ENCODE peak calls at places on chromosomes 13 and 19, in seven cellular contexts. One of them, this sample, is unnamed.

GRCh38 chr13:97109841-97110492 is 112.2 kb upstream of the MBNL2 start:
- DNase-seq in stomach: peak
- DNase-seq in brain microvascular endothelial cell: peak
- DNase-seq in cardiac muscle cell: peak
- DNase-seq in PC-3: peak
- DNase-seq in heart left ventricle: peak
- DNase-seq in pancreas: peak
- DNase-seq in this sample: peak

GRCh38 chr13:71829542-71829941 is 37.5 kb downstream of the DACH1 start:
- DNase-seq in stomach: no peak
- DNase-seq in brain microvascular endothelial cell: no peak
- DNase-seq in cardiac muscle cell: no peak
- DNase-seq in PC-3: no peak
- DNase-seq in heart left ventricle: no peak
- DNase-seq in pancreas: no peak
- DNase-seq in this sample: no peak

GRCh38 chr13:37138169-37138568 is 32.7 kb upstream of the CSNK1A1L start:
- DNase-seq in stomach: no peak
- DNase-seq in brain microvascular endothelial cell: peak
- DNase-seq in cardiac muscle cell: peak
- DNase-seq in PC-3: peak
- DNase-seq in heart left ventricle: no peak
- DNase-seq in pancreas: no peak
- DNase-seq in this sample: no peak

GRCh38 chr13:94332360-94333040 is 147.0 kb downstream of the DCT start:
- DNase-seq in stomach: no peak
- DNase-seq in brain microvascular endothelial cell: no peak
- DNase-seq in cardiac muscle cell: no peak
- DNase-seq in PC-3: no peak
- DNase-seq in heart left ventricle: no peak
- DNase-seq in pancreas: no peak
- DNase-seq in this sample: no peak

GRCh38 chr19:32200312-32201038 is 144.9 kb upstream of the ZNF507 start:
- DNase-seq in stomach: no peak
- DNase-seq in brain microvascular endothelial cell: no peak
- DNase-seq in cardiac muscle cell: no peak
- DNase-seq in PC-3: no peak
- DNase-seq in heart left ventricle: no peak
- DNase-seq in pancreas: no peak
- DNase-seq in this sample: no peak

GRCh38 chr13:48902421-48902820 is 73.3 kb upstream of the FNDC3A start:
- DNase-seq in stomach: no peak
- DNase-seq in brain microvascular endothelial cell: peak
- DNase-seq in cardiac muscle cell: peak
- DNase-seq in PC-3: peak
- DNase-seq in heart left ventricle: no peak
- DNase-seq in pancreas: no peak
- DNase-seq in this sample: no peak

GRCh38 chr13:24894277-24894971 is 130.5 kb downstream of the RNF17 start:
- DNase-seq in stomach: no peak
- DNase-seq in brain microvascular endothelial cell: no peak
- DNase-seq in cardiac muscle cell: no peak
- DNase-seq in PC-3: no peak
- DNase-seq in heart left ventricle: no peak
- DNase-seq in pancreas: no peak
- DNase-seq in this sample: no peak

GRCh38 chr13:98456423-98456845 is 120.5 kb downstream of the STK24 start:
- DNase-seq in stomach: no peak
- DNase-seq in brain microvascular endothelial cell: no peak
- DNase-seq in cardiac muscle cell: no peak
- DNase-seq in PC-3: no peak
- DNase-seq in heart left ventricle: no peak
- DNase-seq in pancreas: no peak
- DNase-seq in this sample: no peak

GRCh38 chr13:99225078-99225477 is 24.4 kb downstream of the UBAC2 start:
- DNase-seq in stomach: no peak
- DNase-seq in brain microvascular endothelial cell: no peak
- DNase-seq in cardiac muscle cell: no peak
- DNase-seq in PC-3: no peak
- DNase-seq in heart left ventricle: no peak
- DNase-seq in pancreas: no peak
- DNase-seq in this sample: no peak

GRCh38 chr19:56163097-56163496 is 12.7 kb upstream of the GALP start:
- DNase-seq in stomach: no peak
- DNase-seq in brain microvascular endothelial cell: no peak
- DNase-seq in cardiac muscle cell: no peak
- DNase-seq in PC-3: no peak
- DNase-seq in heart left ventricle: no peak
- DNase-seq in pancreas: no peak
- DNase-seq in this sample: no peak

GRCh38 chr13:107585466-107585865 is 629.9 kb downstream of the LIG4 start:
- DNase-seq in stomach: no peak
- DNase-seq in brain microvascular endothelial cell: no peak
- DNase-seq in cardiac muscle cell: no peak
- DNase-seq in PC-3: no peak
- DNase-seq in heart left ventricle: no peak
- DNase-seq in pancreas: peak
- DNase-seq in this sample: no peak

GRCh38 chr19:38095411-38096308 is 128.4 kb downstream of the DPF1 start:
- DNase-seq in stomach: peak
- DNase-seq in brain microvascular endothelial cell: peak
- DNase-seq in cardiac muscle cell: peak
- DNase-seq in PC-3: peak
- DNase-seq in heart left ventricle: peak
- DNase-seq in pancreas: peak
- DNase-seq in this sample: peak

GRCh38 chr13:37163626-37164365 is 58.3 kb upstream of the CSNK1A1L start:
- DNase-seq in stomach: no peak
- DNase-seq in brain microvascular endothelial cell: no peak
- DNase-seq in cardiac muscle cell: no peak
- DNase-seq in PC-3: no peak
- DNase-seq in heart left ventricle: no peak
- DNase-seq in pancreas: no peak
- DNase-seq in this sample: no peak

GRCh38 chr19:17448190-17448967 is at the start of gene TMEM221:
- DNase-seq in stomach: peak
- DNase-seq in brain microvascular endothelial cell: no peak
- DNase-seq in cardiac muscle cell: peak
- DNase-seq in PC-3: peak
- DNase-seq in heart left ventricle: peak
- DNase-seq in pancreas: peak
- DNase-seq in this sample: no peak

GRCh38 chr19:39103151-39103550 is 19.0 kb downstream of the ACP7 start:
- DNase-seq in stomach: no peak
- DNase-seq in brain microvascular endothelial cell: no peak
- DNase-seq in cardiac muscle cell: no peak
- DNase-seq in PC-3: no peak
- DNase-seq in heart left ventricle: no peak
- DNase-seq in pancreas: no peak
- DNase-seq in this sample: no peak

GRCh38 chr19:39915101-39915847 is 19.2 kb downstream of the FCGBP start:
- DNase-seq in stomach: peak
- DNase-seq in brain microvascular endothelial cell: no peak
- DNase-seq in cardiac muscle cell: no peak
- DNase-seq in PC-3: no peak
- DNase-seq in heart left ventricle: no peak
- DNase-seq in pancreas: no peak
- DNase-seq in this sample: no peak

GRCh38 chr13:50678464-50679162 is 164.9 kb downstream of the DLEU7 start:
- DNase-seq in stomach: no peak
- DNase-seq in brain microvascular endothelial cell: peak
- DNase-seq in cardiac muscle cell: peak
- DNase-seq in PC-3: peak
- DNase-seq in heart left ventricle: no peak
- DNase-seq in pancreas: no peak
- DNase-seq in this sample: peak

GRCh38 chr13:99311137-99311536 is 3.9 kb upstream of the GPR183 start:
- DNase-seq in stomach: no peak
- DNase-seq in brain microvascular endothelial cell: no peak
- DNase-seq in cardiac muscle cell: no peak
- DNase-seq in PC-3: no peak
- DNase-seq in heart left ventricle: no peak
- DNase-seq in pancreas: no peak
- DNase-seq in this sample: no peak

GRCh38 chr13:26034018-26034417 is 17.8 kb downstream of the SHISA2 start:
- DNase-seq in stomach: no peak
- DNase-seq in brain microvascular endothelial cell: no peak
- DNase-seq in cardiac muscle cell: no peak
- DNase-seq in PC-3: no peak
- DNase-seq in heart left ventricle: no peak
- DNase-seq in pancreas: no peak
- DNase-seq in this sample: no peak

GRCh38 chr13:44921931-44922758 is 67.1 kb downstream of the NUFIP1 start:
- DNase-seq in stomach: peak
- DNase-seq in brain microvascular endothelial cell: peak
- DNase-seq in cardiac muscle cell: peak
- DNase-seq in PC-3: peak
- DNase-seq in heart left ventricle: no peak
- DNase-seq in pancreas: no peak
- DNase-seq in this sample: peak

GRCh38 chr19:16714702-16715294 is 4.8 kb upstream of the NWD1 start:
- DNase-seq in stomach: peak
- DNase-seq in brain microvascular endothelial cell: peak
- DNase-seq in cardiac muscle cell: peak
- DNase-seq in PC-3: peak
- DNase-seq in heart left ventricle: peak
- DNase-seq in pancreas: peak
- DNase-seq in this sample: no peak

GRCh38 chr19:45765365-45766292 is 3.4 kb downstream of the SIX5 start:
- DNase-seq in stomach: no peak
- DNase-seq in brain microvascular endothelial cell: no peak
- DNase-seq in cardiac muscle cell: no peak
- DNase-seq in PC-3: no peak
- DNase-seq in heart left ventricle: peak
- DNase-seq in pancreas: peak
- DNase-seq in this sample: no peak

GRCh38 chr13:37406031-37406430 is 192.5 kb downstream of the POSTN start:
- DNase-seq in stomach: no peak
- DNase-seq in brain microvascular endothelial cell: no peak
- DNase-seq in cardiac muscle cell: no peak
- DNase-seq in PC-3: no peak
- DNase-seq in heart left ventricle: no peak
- DNase-seq in pancreas: no peak
- DNase-seq in this sample: no peak

GRCh38 chr19:29269641-29270040 is 56.7 kb upstream of the UQCRFS1 start:
- DNase-seq in stomach: no peak
- DNase-seq in brain microvascular endothelial cell: no peak
- DNase-seq in cardiac muscle cell: no peak
- DNase-seq in PC-3: no peak
- DNase-seq in heart left ventricle: no peak
- DNase-seq in pancreas: no peak
- DNase-seq in this sample: no peak

GRCh38 chr13:105814219-105814901 is 721.1 kb downstream of the EFNB2 start:
- DNase-seq in stomach: no peak
- DNase-seq in brain microvascular endothelial cell: no peak
- DNase-seq in cardiac muscle cell: no peak
- DNase-seq in PC-3: peak
- DNase-seq in heart left ventricle: no peak
- DNase-seq in pancreas: no peak
- DNase-seq in this sample: peak

DNA sequence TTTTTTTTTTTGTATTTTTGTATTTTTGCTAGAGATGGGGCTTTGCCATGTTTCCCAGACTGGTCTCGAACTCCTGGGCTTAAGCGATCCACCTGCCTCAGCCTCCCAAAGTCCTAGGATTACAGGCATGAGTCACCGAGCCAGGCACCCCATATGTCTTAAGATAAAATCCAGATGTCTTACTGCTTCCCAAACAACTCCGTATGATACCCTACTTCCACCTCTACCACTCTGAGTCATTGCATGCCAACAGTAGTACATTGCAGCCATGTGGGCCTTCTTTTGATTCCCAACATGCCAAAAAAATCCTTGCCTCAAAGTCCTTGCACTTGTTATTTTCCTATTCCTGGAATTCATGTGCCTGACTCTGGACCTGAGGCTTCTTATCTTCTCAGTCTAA is 799.2 kb downstream of the GPC5 start:
- DNase-seq in stomach: no peak
- DNase-seq in brain microvascular endothelial cell: peak
- DNase-seq in cardiac muscle cell: peak
- DNase-seq in PC-3: no peak
- DNase-seq in heart left ventricle: no peak
- DNase-seq in pancreas: no peak
- DNase-seq in this sample: no peak
- H3K27ac ChIP-seq in stomach: no peak
- H3K27ac ChIP-seq in brain microvascular endothelial cell: no peak
- H3K27ac ChIP-seq in cardiac muscle cell: no peak
- H3K27ac ChIP-seq in PC-3: no peak
- H3K27ac ChIP-seq in heart left ventricle: no peak
- H3K27ac ChIP-seq in pancreas: no peak
- H3K27ac ChIP-seq in this sample: no peak

GRCh38 chr19:51760811-51761356 is at the start of gene FPR2:
- DNase-seq in stomach: no peak
- DNase-seq in brain microvascular endothelial cell: no peak
- DNase-seq in cardiac muscle cell: no peak
- DNase-seq in PC-3: no peak
- DNase-seq in heart left ventricle: no peak
- DNase-seq in pancreas: no peak
- DNase-seq in this sample: no peak
- H3K27ac ChIP-seq in stomach: peak
- H3K27ac ChIP-seq in brain microvascular endothelial cell: no peak
- H3K27ac ChIP-seq in cardiac muscle cell: no peak
- H3K27ac ChIP-seq in PC-3: no peak
- H3K27ac ChIP-seq in heart left ventricle: no peak
- H3K27ac ChIP-seq in pancreas: no peak
- H3K27ac ChIP-seq in this sample: no peak

DNA sequence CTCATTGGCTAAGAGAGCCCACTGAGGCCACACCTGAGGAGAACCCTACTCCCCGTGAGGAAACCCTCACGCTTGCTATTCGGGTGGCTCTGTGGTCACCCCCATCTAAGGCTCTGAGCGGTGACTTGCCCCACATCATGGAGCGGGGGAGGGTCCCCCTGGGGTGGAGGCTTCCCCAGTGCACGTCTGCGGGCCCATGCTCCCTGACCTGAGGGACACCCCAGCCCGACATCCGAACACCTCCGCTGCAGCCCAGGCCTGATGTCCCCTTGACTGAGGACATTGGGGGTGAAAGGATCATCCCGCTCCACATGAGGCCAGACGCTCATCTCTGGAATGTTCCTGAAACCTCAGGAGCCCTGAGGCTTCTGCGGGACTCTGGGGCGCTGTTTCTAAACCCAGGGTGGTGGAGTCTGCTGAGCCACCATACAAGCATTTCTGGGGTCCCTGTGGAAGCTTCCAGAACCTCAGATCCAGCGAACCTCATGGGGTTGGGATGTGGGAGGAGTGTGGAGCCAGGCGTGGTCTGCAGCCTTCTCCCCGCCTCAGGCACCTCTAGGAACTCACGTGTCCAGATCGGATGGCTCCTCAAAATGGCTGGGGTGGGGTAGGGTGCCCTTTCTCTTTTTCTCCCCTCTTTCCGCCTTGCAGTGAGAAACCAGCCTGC is 19.9 kb downstream of the TMED1 start:
- DNase-seq in stomach: no peak
- DNase-seq in brain microvascular endothelial cell: no peak
- DNase-seq in cardiac muscle cell: no peak
- DNase-seq in PC-3: no peak
- DNase-seq in heart left ventricle: no peak
- DNase-seq in pancreas: no peak
- DNase-seq in this sample: no peak
- H3K27ac ChIP-seq in stomach: peak
- H3K27ac ChIP-seq in brain microvascular endothelial cell: peak
- H3K27ac ChIP-seq in cardiac muscle cell: no peak
- H3K27ac ChIP-seq in PC-3: no peak
- H3K27ac ChIP-seq in heart left ventricle: no peak
- H3K27ac ChIP-seq in pancreas: no peak
- H3K27ac ChIP-seq in this sample: no peak

GRCh38 chr19:14127176-14127575 is 9.2 kb downstream of the ASF1B start:
- DNase-seq in stomach: no peak
- DNase-seq in brain microvascular endothelial cell: no peak
- DNase-seq in cardiac muscle cell: no peak
- DNase-seq in PC-3: no peak
- DNase-seq in heart left ventricle: peak
- DNase-seq in pancreas: no peak
- DNase-seq in this sample: no peak
- H3K27ac ChIP-seq in stomach: peak
- H3K27ac ChIP-seq in brain microvascular endothelial cell: no peak
- H3K27ac ChIP-seq in cardiac muscle cell: no peak
- H3K27ac ChIP-seq in PC-3: no peak
- H3K27ac ChIP-seq in heart left ventricle: peak
- H3K27ac ChIP-seq in pancreas: no peak
- H3K27ac ChIP-seq in this sample: no peak

This sample was measured in epithelial cell of prostate.